ENCODE peak calls at places on chromosomes 13 and 19, in six cellular contexts. One of them, this sample, is unnamed.

GRCh38 chr13:45490068-45490467 is 25.3 kb downstream of the COG3 start:
- DNase-seq in stimulated activated CD8-positive, alpha-beta memory T cell treated with anti-CD3 and anti-CD28 coated beads, Interleukin-2, amount 100 ng/mL, for 48 hours: no peak
- DNase-seq in ascending aorta: no peak
- DNase-seq in NCI-H226: no peak
- DNase-seq in stimulated activated CD4-positive, alpha-beta T cell treated with anti-CD3 and anti-CD28 coated beads, Interleukin-4, amount 100 ng/mL, for 1 hour: no peak
- DNase-seq in NCI-H524 treated with DMSO at 0.1 percent for 48 hours: no peak
- DNase-seq in this sample: no peak

GRCh38 chr13:37319041-37319443 is 213.6 kb upstream of the CSNK1A1L start:
- DNase-seq in stimulated activated CD8-positive, alpha-beta memory T cell treated with anti-CD3 and anti-CD28 coated beads, Interleukin-2, amount 100 ng/mL, for 48 hours: no peak
- DNase-seq in ascending aorta: no peak
- DNase-seq in NCI-H226: no peak
- DNase-seq in stimulated activated CD4-positive, alpha-beta T cell treated with anti-CD3 and anti-CD28 coated beads, Interleukin-4, amount 100 ng/mL, for 1 hour: no peak
- DNase-seq in NCI-H524 treated with DMSO at 0.1 percent for 48 hours: no peak
- DNase-seq in this sample: no peak

GRCh38 chr19:55605637-55606470 is at the start of gene ZNF865:
- DNase-seq in stimulated activated CD8-positive, alpha-beta memory T cell treated with anti-CD3 and anti-CD28 coated beads, Interleukin-2, amount 100 ng/mL, for 48 hours: peak; percentile 54
- DNase-seq in ascending aorta: peak; percentile 85
- DNase-seq in NCI-H226: peak; percentile 90
- DNase-seq in stimulated activated CD4-positive, alpha-beta T cell treated with anti-CD3 and anti-CD28 coated beads, Interleukin-4, amount 100 ng/mL, for 1 hour: peak; percentile 71
- DNase-seq in NCI-H524 treated with DMSO at 0.1 percent for 48 hours: peak; percentile 41
- DNase-seq in this sample: no peak

GRCh38 chr19:56273563-56274117 is 1.1 kb downstream of the EDDM13 start:
- DNase-seq in stimulated activated CD8-positive, alpha-beta memory T cell treated with anti-CD3 and anti-CD28 coated beads, Interleukin-2, amount 100 ng/mL, for 48 hours: no peak
- DNase-seq in ascending aorta: no peak
- DNase-seq in NCI-H226: peak; percentile 14
- DNase-seq in stimulated activated CD4-positive, alpha-beta T cell treated with anti-CD3 and anti-CD28 coated beads, Interleukin-4, amount 100 ng/mL, for 1 hour: no peak
- DNase-seq in NCI-H524 treated with DMSO at 0.1 percent for 48 hours: no peak
- DNase-seq in this sample: no peak

GRCh38 chr13:44685641-44686040 is 109.5 kb upstream of the TSC22D1 start:
- DNase-seq in stimulated activated CD8-positive, alpha-beta memory T cell treated with anti-CD3 and anti-CD28 coated beads, Interleukin-2, amount 100 ng/mL, for 48 hours: no peak
- DNase-seq in ascending aorta: no peak
- DNase-seq in NCI-H226: peak; percentile 24
- DNase-seq in stimulated activated CD4-positive, alpha-beta T cell treated with anti-CD3 and anti-CD28 coated beads, Interleukin-4, amount 100 ng/mL, for 1 hour: no peak
- DNase-seq in NCI-H524 treated with DMSO at 0.1 percent for 48 hours: no peak
- DNase-seq in this sample: no peak

GRCh38 chr13:75250526-75251183 is 231.3 kb downstream of the TBC1D4 start:
- DNase-seq in stimulated activated CD8-positive, alpha-beta memory T cell treated with anti-CD3 and anti-CD28 coated beads, Interleukin-2, amount 100 ng/mL, for 48 hours: no peak
- DNase-seq in ascending aorta: no peak
- DNase-seq in NCI-H226: peak; percentile 88
- DNase-seq in stimulated activated CD4-positive, alpha-beta T cell treated with anti-CD3 and anti-CD28 coated beads, Interleukin-4, amount 100 ng/mL, for 1 hour: no peak
- DNase-seq in NCI-H524 treated with DMSO at 0.1 percent for 48 hours: no peak
- DNase-seq in this sample: no peak

GRCh38 chr19:9936151-9937000 is at the start of gene OLFM2:
- DNase-seq in stimulated activated CD8-positive, alpha-beta memory T cell treated with anti-CD3 and anti-CD28 coated beads, Interleukin-2, amount 100 ng/mL, for 48 hours: no peak
- DNase-seq in ascending aorta: no peak
- DNase-seq in NCI-H226: no peak
- DNase-seq in stimulated activated CD4-positive, alpha-beta T cell treated with anti-CD3 and anti-CD28 coated beads, Interleukin-4, amount 100 ng/mL, for 1 hour: peak; percentile 43
- DNase-seq in NCI-H524 treated with DMSO at 0.1 percent for 48 hours: no peak
- DNase-seq in this sample: peak; percentile 58

GRCh38 chr13:35549481-35549880 is 73.0 kb upstream of the MAB21L1 start:
- DNase-seq in stimulated activated CD8-positive, alpha-beta memory T cell treated with anti-CD3 and anti-CD28 coated beads, Interleukin-2, amount 100 ng/mL, for 48 hours: no peak
- DNase-seq in ascending aorta: no peak
- DNase-seq in NCI-H226: peak; percentile 58
- DNase-seq in stimulated activated CD4-positive, alpha-beta T cell treated with anti-CD3 and anti-CD28 coated beads, Interleukin-4, amount 100 ng/mL, for 1 hour: no peak
- DNase-seq in NCI-H524 treated with DMSO at 0.1 percent for 48 hours: no peak
- DNase-seq in this sample: no peak

GRCh38 chr13:43333176-43333575 is 309.8 kb downstream of the DNAJC15 start:
- DNase-seq in stimulated activated CD8-positive, alpha-beta memory T cell treated with anti-CD3 and anti-CD28 coated beads, Interleukin-2, amount 100 ng/mL, for 48 hours: no peak
- DNase-seq in ascending aorta: no peak
- DNase-seq in NCI-H226: no peak
- DNase-seq in stimulated activated CD4-positive, alpha-beta T cell treated with anti-CD3 and anti-CD28 coated beads, Interleukin-4, amount 100 ng/mL, for 1 hour: no peak
- DNase-seq in NCI-H524 treated with DMSO at 0.1 percent for 48 hours: no peak
- DNase-seq in this sample: no peak

GRCh38 chr13:86002921-86003488 is 203.8 kb upstream of the SLITRK6 start:
- DNase-seq in stimulated activated CD8-positive, alpha-beta memory T cell treated with anti-CD3 and anti-CD28 coated beads, Interleukin-2, amount 100 ng/mL, for 48 hours: no peak
- DNase-seq in ascending aorta: no peak
- DNase-seq in NCI-H226: no peak
- DNase-seq in stimulated activated CD4-positive, alpha-beta T cell treated with anti-CD3 and anti-CD28 coated beads, Interleukin-4, amount 100 ng/mL, for 1 hour: no peak
- DNase-seq in NCI-H524 treated with DMSO at 0.1 percent for 48 hours: peak; percentile 61
- DNase-seq in this sample: no peak

GRCh38 chr19:53509845-53510244 is 28.1 kb upstream of the ZNF331 start:
- DNase-seq in stimulated activated CD8-positive, alpha-beta memory T cell treated with anti-CD3 and anti-CD28 coated beads, Interleukin-2, amount 100 ng/mL, for 48 hours: no peak
- DNase-seq in ascending aorta: no peak
- DNase-seq in NCI-H226: no peak
- DNase-seq in stimulated activated CD4-positive, alpha-beta T cell treated with anti-CD3 and anti-CD28 coated beads, Interleukin-4, amount 100 ng/mL, for 1 hour: no peak
- DNase-seq in NCI-H524 treated with DMSO at 0.1 percent for 48 hours: no peak
- DNase-seq in this sample: no peak

GRCh38 chr13:36431204-36432105 is 840 bp upstream of the CCNA1 start:
- DNase-seq in stimulated activated CD8-positive, alpha-beta memory T cell treated with anti-CD3 and anti-CD28 coated beads, Interleukin-2, amount 100 ng/mL, for 48 hours: no peak
- DNase-seq in ascending aorta: no peak
- DNase-seq in NCI-H226: no peak
- DNase-seq in stimulated activated CD4-positive, alpha-beta T cell treated with anti-CD3 and anti-CD28 coated beads, Interleukin-4, amount 100 ng/mL, for 1 hour: peak; percentile 11
- DNase-seq in NCI-H524 treated with DMSO at 0.1 percent for 48 hours: no peak
- DNase-seq in this sample: peak; percentile 16

GRCh38 chr19:18999896-19000620 is 33.3 kb downstream of the SUGP2 start:
- DNase-seq in stimulated activated CD8-positive, alpha-beta memory T cell treated with anti-CD3 and anti-CD28 coated beads, Interleukin-2, amount 100 ng/mL, for 48 hours: no peak
- DNase-seq in ascending aorta: no peak
- DNase-seq in NCI-H226: no peak
- DNase-seq in stimulated activated CD4-positive, alpha-beta T cell treated with anti-CD3 and anti-CD28 coated beads, Interleukin-4, amount 100 ng/mL, for 1 hour: no peak
- DNase-seq in NCI-H524 treated with DMSO at 0.1 percent for 48 hours: no peak
- DNase-seq in this sample: no peak

GRCh38 chr19:58555920-58556632 is 1.2 kb upstream of the CHMP2A start:
- DNase-seq in stimulated activated CD8-positive, alpha-beta memory T cell treated with anti-CD3 and anti-CD28 coated beads, Interleukin-2, amount 100 ng/mL, for 48 hours: no peak
- DNase-seq in ascending aorta: peak; percentile 61
- DNase-seq in NCI-H226: no peak
- DNase-seq in stimulated activated CD4-positive, alpha-beta T cell treated with anti-CD3 and anti-CD28 coated beads, Interleukin-4, amount 100 ng/mL, for 1 hour: no peak
- DNase-seq in NCI-H524 treated with DMSO at 0.1 percent for 48 hours: no peak
- DNase-seq in this sample: no peak

GRCh38 chr19:52635786-52636570 is 2.2 kb downstream of the ZNF83 start:
- DNase-seq in stimulated activated CD8-positive, alpha-beta memory T cell treated with anti-CD3 and anti-CD28 coated beads, Interleukin-2, amount 100 ng/mL, for 48 hours: no peak
- DNase-seq in ascending aorta: no peak
- DNase-seq in NCI-H226: no peak
- DNase-seq in stimulated activated CD4-positive, alpha-beta T cell treated with anti-CD3 and anti-CD28 coated beads, Interleukin-4, amount 100 ng/mL, for 1 hour: no peak
- DNase-seq in NCI-H524 treated with DMSO at 0.1 percent for 48 hours: no peak
- DNase-seq in this sample: no peak

GRCh38 chr19:29999490-29999889 is 57.5 kb downstream of the URI1 start:
- DNase-seq in stimulated activated CD8-positive, alpha-beta memory T cell treated with anti-CD3 and anti-CD28 coated beads, Interleukin-2, amount 100 ng/mL, for 48 hours: no peak
- DNase-seq in ascending aorta: no peak
- DNase-seq in NCI-H226: no peak
- DNase-seq in stimulated activated CD4-positive, alpha-beta T cell treated with anti-CD3 and anti-CD28 coated beads, Interleukin-4, amount 100 ng/mL, for 1 hour: no peak
- DNase-seq in NCI-H524 treated with DMSO at 0.1 percent for 48 hours: no peak
- DNase-seq in this sample: no peak

GRCh38 chr13:30499338-30499737 is 33.6 kb upstream of the HMGB1 start:
- DNase-seq in stimulated activated CD8-positive, alpha-beta memory T cell treated with anti-CD3 and anti-CD28 coated beads, Interleukin-2, amount 100 ng/mL, for 48 hours: no peak
- DNase-seq in ascending aorta: no peak
- DNase-seq in NCI-H226: no peak
- DNase-seq in stimulated activated CD4-positive, alpha-beta T cell treated with anti-CD3 and anti-CD28 coated beads, Interleukin-4, amount 100 ng/mL, for 1 hour: no peak
- DNase-seq in NCI-H524 treated with DMSO at 0.1 percent for 48 hours: no peak
- DNase-seq in this sample: no peak

GRCh38 chr19:32373614-32374295 is 28.3 kb downstream of the ZNF507 start:
- DNase-seq in stimulated activated CD8-positive, alpha-beta memory T cell treated with anti-CD3 and anti-CD28 coated beads, Interleukin-2, amount 100 ng/mL, for 48 hours: no peak
- DNase-seq in ascending aorta: peak; percentile 71
- DNase-seq in NCI-H226: peak; percentile 98
- DNase-seq in stimulated activated CD4-positive, alpha-beta T cell treated with anti-CD3 and anti-CD28 coated beads, Interleukin-4, amount 100 ng/mL, for 1 hour: no peak
- DNase-seq in NCI-H524 treated with DMSO at 0.1 percent for 48 hours: no peak
- DNase-seq in this sample: no peak

GRCh38 chr13:30607908-30608307 is 9.8 kb upstream of the USPL1 start:
- DNase-seq in stimulated activated CD8-positive, alpha-beta memory T cell treated with anti-CD3 and anti-CD28 coated beads, Interleukin-2, amount 100 ng/mL, for 48 hours: peak; percentile 15
- DNase-seq in ascending aorta: no peak
- DNase-seq in NCI-H226: no peak
- DNase-seq in stimulated activated CD4-positive, alpha-beta T cell treated with anti-CD3 and anti-CD28 coated beads, Interleukin-4, amount 100 ng/mL, for 1 hour: peak; percentile 33
- DNase-seq in NCI-H524 treated with DMSO at 0.1 percent for 48 hours: no peak
- DNase-seq in this sample: no peak

GRCh38 chr13:110455941-110456340 is 105.6 kb downstream of the RAB20 start:
- DNase-seq in stimulated activated CD8-positive, alpha-beta memory T cell treated with anti-CD3 and anti-CD28 coated beads, Interleukin-2, amount 100 ng/mL, for 48 hours: peak; percentile 50
- DNase-seq in ascending aorta: peak; percentile 84
- DNase-seq in NCI-H226: peak; percentile 53
- DNase-seq in stimulated activated CD4-positive, alpha-beta T cell treated with anti-CD3 and anti-CD28 coated beads, Interleukin-4, amount 100 ng/mL, for 1 hour: peak; percentile 60
- DNase-seq in NCI-H524 treated with DMSO at 0.1 percent for 48 hours: peak; percentile 57
- DNase-seq in this sample: peak; percentile 53

GRCh38 chr19:3642987-3643386 is 16.4 kb upstream of the CACTIN start:
- DNase-seq in stimulated activated CD8-positive, alpha-beta memory T cell treated with anti-CD3 and anti-CD28 coated beads, Interleukin-2, amount 100 ng/mL, for 48 hours: no peak
- DNase-seq in ascending aorta: no peak
- DNase-seq in NCI-H226: no peak
- DNase-seq in stimulated activated CD4-positive, alpha-beta T cell treated with anti-CD3 and anti-CD28 coated beads, Interleukin-4, amount 100 ng/mL, for 1 hour: peak; percentile 21
- DNase-seq in NCI-H524 treated with DMSO at 0.1 percent for 48 hours: no peak
- DNase-seq in this sample: no peak

This sample was measured in progenitor cell of endocrine pancreas.